ENCODE peak calls at places on chromosome 21, in six cellular contexts. One of them, this sample, is unnamed. For H3K27me3, the result is how much of the 10 kb centered on the place peaks cover.

GRCh38 chr21:36613064-36613463 is 85.9 kb upstream of the SIM2 start:
- DNase-seq in neural progenitor cell: no peak
- DNase-seq in H9: no peak
- DNase-seq in PC-3: peak
- DNase-seq in MM.1S: no peak
- DNase-seq in GM23248: peak
- DNase-seq in this sample: no peak

GRCh38 chr21:27519357-27519756 is 552.5 kb upstream of the ADAMTS5 start:
- DNase-seq in H9: no peak
- DNase-seq in GM23248: peak
- DNase-seq in neural progenitor cell: no peak
- DNase-seq in MM.1S: no peak
- DNase-seq in PC-3: peak
- DNase-seq in this sample: no peak

GRCh38 chr21:14569868-14570267 is 23.8 kb upstream of the SAMSN1 start:
- DNase-seq in neural progenitor cell: no peak
- DNase-seq in PC-3: no peak
- DNase-seq in GM23248: no peak
- DNase-seq in H9: no peak
- DNase-seq in MM.1S: no peak
- DNase-seq in this sample: no peak

GRCh38 chr21:25967566-25968438 is 202.8 kb downstream of the APP start:
- DNase-seq in neural progenitor cell: no peak
- DNase-seq in PC-3: no peak
- DNase-seq in H9: no peak
- DNase-seq in GM23248: no peak
- DNase-seq in MM.1S: peak
- DNase-seq in this sample: no peak

GRCh38 chr21:25280061-25280460 is 327.2 kb downstream of the MRPL39 start:
- DNase-seq in neural progenitor cell: no peak
- DNase-seq in PC-3: no peak
- DNase-seq in GM23248: no peak
- DNase-seq in MM.1S: no peak
- DNase-seq in H9: no peak
- DNase-seq in this sample: no peak

GRCh38 chr21:32329776-32330175 is 31.1 kb downstream of the MRAP start:
- DNase-seq in MM.1S: no peak
- DNase-seq in PC-3: peak
- DNase-seq in GM23248: peak
- DNase-seq in neural progenitor cell: no peak
- DNase-seq in H9: no peak
- DNase-seq in this sample: no peak

GRCh38 chr21:42796327-42797062 is 82.8 kb downstream of the WDR4 start:
- DNase-seq in GM23248: no peak
- DNase-seq in neural progenitor cell: no peak
- DNase-seq in H9: no peak
- DNase-seq in PC-3: no peak
- DNase-seq in MM.1S: no peak
- DNase-seq in this sample: no peak

GRCh38 chr21:15005391-15005790 is 59.4 kb downstream of the NRIP1 start:
- DNase-seq in GM23248: peak
- DNase-seq in MM.1S: no peak
- DNase-seq in H9: peak
- DNase-seq in PC-3: no peak
- DNase-seq in neural progenitor cell: peak
- DNase-seq in this sample: no peak

GRCh38 chr21:38858429-38859205 is 52.9 kb downstream of the ETS2 start:
- DNase-seq in neural progenitor cell: no peak
- DNase-seq in GM23248: no peak
- DNase-seq in H9: no peak
- DNase-seq in PC-3: no peak
- DNase-seq in MM.1S: no peak
- DNase-seq in this sample: no peak

GRCh38 chr21:33642896-33643657 is 776 bp downstream of the ITSN1 start:
- DNase-seq in H9: peak
- DNase-seq in PC-3: peak
- DNase-seq in neural progenitor cell: peak
- DNase-seq in MM.1S: peak
- DNase-seq in GM23248: peak
- DNase-seq in this sample: peak

GRCh38 chr21:21436012-21436545 is 437.9 kb downstream of the NCAM2 start:
- DNase-seq in neural progenitor cell: no peak
- DNase-seq in MM.1S: no peak
- DNase-seq in H9: no peak
- DNase-seq in PC-3: peak
- DNase-seq in GM23248: peak
- DNase-seq in this sample: no peak

GRCh38 chr21:26641062-26641461 is 68.0 kb upstream of the CYYR1 start:
- DNase-seq in H9: no peak
- DNase-seq in MM.1S: no peak
- DNase-seq in PC-3: no peak
- DNase-seq in neural progenitor cell: no peak
- DNase-seq in GM23248: no peak
- DNase-seq in this sample: no peak

GRCh38 chr21:34526618-34527290 is 14.7 kb upstream of the KCNE1 start:
- DNase-seq in neural progenitor cell: peak
- DNase-seq in GM23248: peak
- DNase-seq in PC-3: peak
- DNase-seq in H9: peak
- DNase-seq in MM.1S: peak
- DNase-seq in this sample: peak

GRCh38 chr21:33767236-33767635 is 124.9 kb downstream of the ITSN1 start:
- DNase-seq in PC-3: no peak
- DNase-seq in MM.1S: no peak
- DNase-seq in neural progenitor cell: no peak
- DNase-seq in H9: no peak
- DNase-seq in GM23248: peak
- DNase-seq in this sample: no peak

GRCh38 chr21:45491056-45491455 is 51.2 kb downstream of the SLC19A1 start:
- DNase-seq in neural progenitor cell: no peak
- DNase-seq in GM23248: no peak
- DNase-seq in MM.1S: no peak
- DNase-seq in PC-3: no peak
- DNase-seq in H9: no peak
- DNase-seq in this sample: no peak
- H3K27ac ChIP-seq in neural progenitor cell: no peak
- H3K27ac ChIP-seq in GM23248: no peak
- H3K27ac ChIP-seq in MM.1S: no peak
- H3K27ac ChIP-seq in PC-3: no peak
- H3K27ac ChIP-seq in H9: no peak
- H3K27ac ChIP-seq in this sample: no peak

GRCh38 chr21:41630249-41630648 is 122.3 kb upstream of the TMPRSS2 start:
- DNase-seq in H9: no peak
- DNase-seq in PC-3: peak
- DNase-seq in MM.1S: no peak
- DNase-seq in neural progenitor cell: no peak
- DNase-seq in GM23248: peak
- DNase-seq in this sample: peak

GRCh38 chr21:41633627-41634026 is 125.7 kb upstream of the TMPRSS2 start:
- DNase-seq in H9: no peak
- DNase-seq in GM23248: no peak
- DNase-seq in MM.1S: no peak
- DNase-seq in neural progenitor cell: no peak
- DNase-seq in PC-3: no peak
- DNase-seq in this sample: no peak

GRCh38 chr21:41631564-41632461 is 123.9 kb upstream of the TMPRSS2 start:
- DNase-seq in neural progenitor cell: no peak
- DNase-seq in H9: no peak
- DNase-seq in MM.1S: peak
- DNase-seq in GM23248: peak
- DNase-seq in PC-3: peak
- DNase-seq in this sample: peak

GRCh38 chr21:41632748-41633475 is 125.0 kb upstream of the TMPRSS2 start:
- DNase-seq in GM23248: no peak
- DNase-seq in neural progenitor cell: no peak
- DNase-seq in MM.1S: no peak
- DNase-seq in H9: no peak
- DNase-seq in PC-3: peak
- DNase-seq in this sample: no peak

GRCh38 chr21:41630917-41631316 is 123.0 kb upstream of the TMPRSS2 start:
- DNase-seq in PC-3: no peak
- DNase-seq in GM23248: no peak
- DNase-seq in H9: no peak
- DNase-seq in neural progenitor cell: no peak
- DNase-seq in MM.1S: no peak
- DNase-seq in this sample: no peak
- H3K9ac ChIP-seq in PC-3: peak
- H3K9ac ChIP-seq in GM23248: peak
- H3K9ac ChIP-seq in H9: no peak
- H3K9ac ChIP-seq in neural progenitor cell: no peak
- H3K9ac ChIP-seq in MM.1S: no peak
- H3K9ac ChIP-seq in this sample: no peak

GRCh38 chr21:44885615-44886014 is 12.1 kb upstream of the PTTG1IP start:
- DNase-seq in GM23248: no peak
- DNase-seq in MM.1S: no peak
- DNase-seq in PC-3: no peak
- DNase-seq in neural progenitor cell: no peak
- DNase-seq in H9: no peak
- DNase-seq in this sample: no peak
- H3K27me3 ChIP-seq in GM23248: under half
- H3K27me3 ChIP-seq in MM.1S: half or more
- H3K27me3 ChIP-seq in PC-3: under half
- H3K27me3 ChIP-seq in neural progenitor cell: under half
- H3K27me3 ChIP-seq in H9: under half
- H3K27me3 ChIP-seq in this sample: under half

GRCh38 chr21:18666725-18667124 is 263.1 kb upstream of the TMPRSS15 start:
- DNase-seq in PC-3: no peak
- DNase-seq in MM.1S: no peak
- DNase-seq in GM23248: no peak
- DNase-seq in neural progenitor cell: no peak
- DNase-seq in H9: no peak
- DNase-seq in this sample: no peak
- H3K27ac ChIP-seq in PC-3: no peak
- H3K27ac ChIP-seq in MM.1S: no peak
- H3K27ac ChIP-seq in GM23248: no peak
- H3K27ac ChIP-seq in neural progenitor cell: no peak
- H3K27ac ChIP-seq in H9: no peak
- H3K27ac ChIP-seq in this sample: no peak

DNA sequence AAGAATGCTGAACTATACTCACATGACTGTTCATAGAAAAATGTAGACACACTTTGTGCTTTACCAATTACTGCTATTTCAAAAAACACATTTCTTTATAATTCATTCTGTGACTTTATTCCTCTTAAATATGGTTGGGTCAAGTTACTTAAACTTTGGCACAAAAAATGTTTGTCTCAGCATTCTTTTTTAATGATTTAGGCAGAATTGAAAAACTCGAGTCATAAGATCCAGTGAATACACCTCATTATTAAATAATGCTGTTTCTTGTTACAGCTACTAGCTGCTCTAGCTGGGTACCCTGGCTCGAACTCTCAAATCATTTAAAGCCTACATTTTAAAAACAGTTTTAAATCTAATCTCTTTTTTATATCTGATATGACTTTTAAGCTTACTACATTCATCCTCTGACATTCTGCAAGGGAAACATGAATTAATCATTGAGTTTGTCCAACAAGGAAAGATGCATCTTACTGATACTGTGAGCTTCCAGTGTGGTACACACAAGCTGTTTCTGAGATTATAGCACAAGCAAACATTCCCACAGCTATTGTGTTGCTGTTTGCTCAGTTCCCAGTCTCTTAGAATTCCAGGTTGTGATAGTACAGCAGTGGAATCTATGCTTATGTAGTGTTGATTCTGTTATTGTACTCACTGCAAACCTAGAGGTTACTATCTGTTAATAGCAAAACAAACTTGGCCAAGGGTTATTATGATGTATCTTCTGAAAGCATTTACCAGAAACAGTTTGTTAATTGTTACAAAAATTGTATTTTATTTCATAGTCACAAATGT is 746.5 kb downstream of the USP25 start:
- DNase-seq in MM.1S: no peak
- DNase-seq in PC-3: no peak
- DNase-seq in H9: no peak
- DNase-seq in neural progenitor cell: no peak
- DNase-seq in GM23248: peak
- DNase-seq in this sample: no peak
- H3K9ac ChIP-seq in MM.1S: no peak
- H3K9ac ChIP-seq in PC-3: no peak
- H3K9ac ChIP-seq in H9: no peak
- H3K9ac ChIP-seq in neural progenitor cell: no peak
- H3K9ac ChIP-seq in GM23248: no peak
- H3K9ac ChIP-seq in this sample: no peak

DNA sequence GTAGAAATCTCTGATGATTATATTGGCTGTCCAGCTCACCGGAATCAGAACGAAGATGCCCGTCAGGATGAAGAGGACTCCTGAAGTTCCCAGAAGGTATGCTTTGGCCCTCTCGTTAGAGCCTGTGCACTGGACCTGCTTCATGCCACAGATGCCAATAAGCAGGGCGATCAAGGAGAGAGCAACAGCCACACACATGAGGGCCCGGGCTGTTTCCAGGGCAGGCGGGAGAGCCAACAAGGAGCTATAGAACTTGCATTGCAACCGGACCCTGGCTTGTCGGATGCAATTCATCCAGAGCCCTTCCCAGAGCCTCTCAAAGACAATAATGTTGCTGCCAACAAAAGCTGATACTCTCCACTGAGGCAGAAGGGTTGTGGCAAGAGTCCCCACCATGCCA is 434 bp downstream of the CLDN17 start:
- DNase-seq in GM23248: no peak
- DNase-seq in MM.1S: no peak
- DNase-seq in H9: no peak
- DNase-seq in PC-3: no peak
- DNase-seq in neural progenitor cell: no peak
- DNase-seq in this sample: no peak
- H3K27me3 ChIP-seq in GM23248: under half
- H3K27me3 ChIP-seq in MM.1S: under half
- H3K27me3 ChIP-seq in H9: under half
- H3K27me3 ChIP-seq in PC-3: under half
- H3K27me3 ChIP-seq in neural progenitor cell: under half
- H3K27me3 ChIP-seq in this sample: under half

This sample was measured in colonic mucosa.